ENCODE peak calls at places on chromosomes 12 and 14, in ten cellular contexts. One of them, this sample, is unnamed.

GRCh38 chr14:52069617-52070431 is 965 bp upstream of the NID2 start:
- DNase-seq in GM20000: peak; percentile 17
- DNase-seq in left lung: no peak
- DNase-seq in astrocyte: peak; percentile 67
- DNase-seq in Panc1: no peak
- DNase-seq in foreskin fibroblast: peak; percentile 79
- DNase-seq in AG04450: no peak
- DNase-seq in CD8-positive, alpha-beta T cell: no peak
- DNase-seq in vagina: no peak
- DNase-seq in fibroblast of mammary gland: peak; percentile 58
- DNase-seq in this sample: peak; percentile 38

GRCh38 chr14:22900088-22900799 is 17.2 kb downstream of the REM2 start:
- DNase-seq in GM20000: peak; percentile 64
- DNase-seq in left lung: no peak
- DNase-seq in astrocyte: peak; percentile 41
- DNase-seq in Panc1: no peak
- DNase-seq in foreskin fibroblast: peak; percentile 88
- DNase-seq in AG04450: peak; percentile 53
- DNase-seq in CD8-positive, alpha-beta T cell: no peak
- DNase-seq in vagina: no peak
- DNase-seq in fibroblast of mammary gland: peak; percentile 79
- DNase-seq in this sample: peak; percentile 74

GRCh38 chr14:61101803-61102548 is 120.9 kb downstream of the SLC38A6 start:
- DNase-seq in GM20000: peak; percentile 23
- DNase-seq in left lung: no peak
- DNase-seq in astrocyte: peak; percentile 75
- DNase-seq in Panc1: no peak
- DNase-seq in foreskin fibroblast: peak; percentile 75
- DNase-seq in AG04450: no peak
- DNase-seq in CD8-positive, alpha-beta T cell: no peak
- DNase-seq in vagina: no peak
- DNase-seq in fibroblast of mammary gland: peak; percentile 82
- DNase-seq in this sample: no peak

GRCh38 chr14:38108681-38109080 is 99.0 kb upstream of the SSTR1 start:
- DNase-seq in GM20000: no peak
- DNase-seq in left lung: no peak
- DNase-seq in astrocyte: peak; percentile 0
- DNase-seq in Panc1: no peak
- DNase-seq in foreskin fibroblast: peak; percentile 87
- DNase-seq in AG04450: peak; percentile 81
- DNase-seq in CD8-positive, alpha-beta T cell: no peak
- DNase-seq in vagina: no peak
- DNase-seq in fibroblast of mammary gland: peak; percentile 51
- DNase-seq in this sample: no peak

GRCh38 chr12:68477256-68477655 is 133.4 kb upstream of the RAP1B start:
- DNase-seq in GM20000: no peak
- DNase-seq in left lung: no peak
- DNase-seq in astrocyte: peak; percentile 53
- DNase-seq in Panc1: no peak
- DNase-seq in foreskin fibroblast: peak; percentile 38
- DNase-seq in AG04450: no peak
- DNase-seq in CD8-positive, alpha-beta T cell: no peak
- DNase-seq in vagina: no peak
- DNase-seq in fibroblast of mammary gland: peak; percentile 15
- DNase-seq in this sample: no peak

GRCh38 chr12:38697290-38697689 is 208.1 kb downstream of the CPNE8 start:
- DNase-seq in GM20000: no peak
- DNase-seq in left lung: no peak
- DNase-seq in astrocyte: no peak
- DNase-seq in Panc1: no peak
- DNase-seq in foreskin fibroblast: no peak
- DNase-seq in AG04450: no peak
- DNase-seq in CD8-positive, alpha-beta T cell: no peak
- DNase-seq in vagina: no peak
- DNase-seq in fibroblast of mammary gland: no peak
- DNase-seq in this sample: no peak

GRCh38 chr12:23909559-23909958 is 39.9 kb downstream of the SOX5 start:
- DNase-seq in GM20000: no peak
- DNase-seq in left lung: no peak
- DNase-seq in astrocyte: no peak
- DNase-seq in Panc1: no peak
- DNase-seq in foreskin fibroblast: no peak
- DNase-seq in AG04450: no peak
- DNase-seq in CD8-positive, alpha-beta T cell: no peak
- DNase-seq in vagina: no peak
- DNase-seq in fibroblast of mammary gland: no peak
- DNase-seq in this sample: no peak

GRCh38 chr12:40566246-40566645 is 126.0 kb upstream of the CNTN1 start:
- DNase-seq in GM20000: no peak
- DNase-seq in left lung: no peak
- DNase-seq in astrocyte: no peak
- DNase-seq in Panc1: no peak
- DNase-seq in foreskin fibroblast: no peak
- DNase-seq in AG04450: no peak
- DNase-seq in CD8-positive, alpha-beta T cell: no peak
- DNase-seq in vagina: no peak
- DNase-seq in fibroblast of mammary gland: no peak
- DNase-seq in this sample: no peak

GRCh38 chr14:64296561-64296960 is 2.4 kb upstream of the ESR2 start:
- DNase-seq in GM20000: no peak
- DNase-seq in left lung: no peak
- DNase-seq in astrocyte: no peak
- DNase-seq in Panc1: no peak
- DNase-seq in foreskin fibroblast: peak; percentile 54
- DNase-seq in AG04450: no peak
- DNase-seq in CD8-positive, alpha-beta T cell: no peak
- DNase-seq in vagina: no peak
- DNase-seq in fibroblast of mammary gland: peak; percentile 57
- DNase-seq in this sample: no peak

GRCh38 chr14:64294672-64295413 is 672 bp upstream of the ESR2 start:
- DNase-seq in GM20000: peak; percentile 90
- DNase-seq in left lung: peak; percentile 81
- DNase-seq in astrocyte: peak; percentile 25
- DNase-seq in Panc1: peak; percentile 30
- DNase-seq in foreskin fibroblast: peak; percentile 67
- DNase-seq in AG04450: peak; percentile 20
- DNase-seq in CD8-positive, alpha-beta T cell: peak; percentile 86
- DNase-seq in vagina: no peak
- DNase-seq in fibroblast of mammary gland: peak; percentile 56
- DNase-seq in this sample: peak; percentile 89

GRCh38 chr14:64292197-64292596 is 2.0 kb downstream of the ESR2 start:
- DNase-seq in GM20000: no peak
- DNase-seq in left lung: no peak
- DNase-seq in astrocyte: no peak
- DNase-seq in Panc1: no peak
- DNase-seq in foreskin fibroblast: no peak
- DNase-seq in AG04450: no peak
- DNase-seq in CD8-positive, alpha-beta T cell: no peak
- DNase-seq in vagina: no peak
- DNase-seq in fibroblast of mammary gland: no peak
- DNase-seq in this sample: no peak

GRCh38 chr14:64289571-64289970 is 4.6 kb downstream of the ESR2 start:
- DNase-seq in GM20000: no peak
- DNase-seq in left lung: no peak
- DNase-seq in astrocyte: no peak
- DNase-seq in Panc1: no peak
- DNase-seq in foreskin fibroblast: no peak
- DNase-seq in AG04450: no peak
- DNase-seq in CD8-positive, alpha-beta T cell: no peak
- DNase-seq in vagina: no peak
- DNase-seq in fibroblast of mammary gland: no peak
- DNase-seq in this sample: no peak

DNA sequence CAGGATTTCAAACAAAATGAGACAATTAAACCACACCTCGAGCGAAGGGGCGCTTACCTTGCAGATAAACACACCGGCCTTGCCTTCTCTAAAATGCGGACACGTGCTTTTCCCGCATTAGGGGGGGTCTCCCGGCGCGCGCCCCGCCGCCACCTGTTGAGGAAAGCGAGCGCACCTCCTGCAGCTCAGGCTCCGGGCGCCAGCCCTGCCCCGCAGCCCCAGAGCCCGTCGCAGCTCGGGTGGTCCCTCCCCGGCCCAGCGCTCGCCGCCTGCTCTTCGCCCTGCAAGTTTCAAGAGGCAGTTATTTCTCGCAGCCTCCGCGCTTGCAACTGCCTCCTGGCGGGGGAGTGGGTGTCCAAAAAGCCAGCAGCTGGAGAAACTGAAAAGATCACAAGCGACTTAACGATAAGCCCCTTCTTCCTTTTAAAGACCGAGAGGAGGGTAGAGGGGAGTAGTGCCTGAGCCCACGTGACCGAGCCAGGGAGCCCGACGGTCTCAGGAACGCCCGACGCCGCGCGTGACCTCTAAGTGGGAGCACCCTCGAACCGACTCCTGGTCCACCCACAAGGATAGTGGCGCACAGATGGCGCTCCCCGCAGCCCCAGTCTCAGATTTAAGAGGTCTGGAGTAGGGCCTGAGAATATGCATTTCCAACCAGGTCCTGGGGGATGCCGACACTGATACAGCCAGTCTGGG is at the start of gene ESR2:
- DNase-seq in GM20000: peak; percentile 64
- DNase-seq in left lung: peak; percentile 47
- DNase-seq in astrocyte: peak; percentile 35
- DNase-seq in Panc1: no peak
- DNase-seq in foreskin fibroblast: peak; percentile 53
- DNase-seq in AG04450: no peak
- DNase-seq in CD8-positive, alpha-beta T cell: peak; percentile 53
- DNase-seq in vagina: no peak
- DNase-seq in fibroblast of mammary gland: peak; percentile 37
- DNase-seq in this sample: peak; percentile 72
- TF ChIP-seq CTCF in GM20000: peak; percentile 15
- TF ChIP-seq CTCF in left lung: no peak
- TF ChIP-seq CTCF in astrocyte: no peak
- TF ChIP-seq CTCF in Panc1: no peak
- TF ChIP-seq CTCF in foreskin fibroblast: peak; percentile 44
- TF ChIP-seq CTCF in AG04450: peak; percentile 58
- TF ChIP-seq CTCF in CD8-positive, alpha-beta T cell: no peak
- TF ChIP-seq CTCF in vagina: no peak
- TF ChIP-seq CTCF in fibroblast of mammary gland: peak; percentile 29
- TF ChIP-seq CTCF in this sample: peak; percentile 3

DNA sequence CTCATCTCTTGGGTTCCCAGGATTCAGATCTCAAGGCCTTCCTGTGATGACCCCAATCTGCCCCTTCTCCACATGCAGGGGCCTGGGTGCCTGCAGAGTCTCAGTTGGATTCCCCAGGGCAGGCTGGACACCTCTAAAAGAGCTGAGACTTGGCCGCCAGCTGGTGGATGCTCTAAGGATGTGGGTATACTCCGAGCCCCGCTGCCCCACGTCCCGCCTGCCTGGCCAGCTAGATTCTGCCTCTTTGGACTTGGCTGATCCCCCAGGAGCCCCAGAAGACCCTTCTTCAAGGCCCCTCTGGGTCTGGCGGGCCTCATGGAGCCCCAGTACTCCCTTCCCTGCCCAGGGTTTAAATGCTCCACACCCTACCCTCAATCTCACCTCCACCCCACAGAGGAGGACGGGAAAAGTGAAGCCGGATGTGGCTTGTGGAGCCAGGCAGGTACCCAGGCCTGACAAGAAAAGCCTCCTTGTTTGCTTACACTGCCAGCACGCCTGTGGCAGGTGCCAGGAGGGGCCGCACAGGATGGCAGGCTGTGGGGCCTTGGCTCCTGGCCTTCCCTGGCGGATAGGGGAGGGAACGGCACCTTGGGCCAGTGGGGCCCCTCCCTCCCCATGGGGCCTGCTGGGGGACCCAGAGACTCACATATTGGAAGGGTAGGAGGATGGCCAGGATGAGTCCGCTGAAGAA is 15.1 kb downstream of the FAIM2 start:
- DNase-seq in GM20000: no peak
- DNase-seq in left lung: no peak
- DNase-seq in astrocyte: no peak
- DNase-seq in Panc1: no peak
- DNase-seq in foreskin fibroblast: no peak
- DNase-seq in AG04450: no peak
- DNase-seq in CD8-positive, alpha-beta T cell: no peak
- DNase-seq in vagina: no peak
- DNase-seq in fibroblast of mammary gland: no peak
- DNase-seq in this sample: no peak
- TF ChIP-seq CTCF in GM20000: no peak
- TF ChIP-seq CTCF in left lung: no peak
- TF ChIP-seq CTCF in astrocyte: no peak
- TF ChIP-seq CTCF in Panc1: no peak
- TF ChIP-seq CTCF in foreskin fibroblast: no peak
- TF ChIP-seq CTCF in AG04450: no peak
- TF ChIP-seq CTCF in CD8-positive, alpha-beta T cell: no peak
- TF ChIP-seq CTCF in vagina: no peak
- TF ChIP-seq CTCF in fibroblast of mammary gland: no peak
- TF ChIP-seq CTCF in this sample: no peak

DNA sequence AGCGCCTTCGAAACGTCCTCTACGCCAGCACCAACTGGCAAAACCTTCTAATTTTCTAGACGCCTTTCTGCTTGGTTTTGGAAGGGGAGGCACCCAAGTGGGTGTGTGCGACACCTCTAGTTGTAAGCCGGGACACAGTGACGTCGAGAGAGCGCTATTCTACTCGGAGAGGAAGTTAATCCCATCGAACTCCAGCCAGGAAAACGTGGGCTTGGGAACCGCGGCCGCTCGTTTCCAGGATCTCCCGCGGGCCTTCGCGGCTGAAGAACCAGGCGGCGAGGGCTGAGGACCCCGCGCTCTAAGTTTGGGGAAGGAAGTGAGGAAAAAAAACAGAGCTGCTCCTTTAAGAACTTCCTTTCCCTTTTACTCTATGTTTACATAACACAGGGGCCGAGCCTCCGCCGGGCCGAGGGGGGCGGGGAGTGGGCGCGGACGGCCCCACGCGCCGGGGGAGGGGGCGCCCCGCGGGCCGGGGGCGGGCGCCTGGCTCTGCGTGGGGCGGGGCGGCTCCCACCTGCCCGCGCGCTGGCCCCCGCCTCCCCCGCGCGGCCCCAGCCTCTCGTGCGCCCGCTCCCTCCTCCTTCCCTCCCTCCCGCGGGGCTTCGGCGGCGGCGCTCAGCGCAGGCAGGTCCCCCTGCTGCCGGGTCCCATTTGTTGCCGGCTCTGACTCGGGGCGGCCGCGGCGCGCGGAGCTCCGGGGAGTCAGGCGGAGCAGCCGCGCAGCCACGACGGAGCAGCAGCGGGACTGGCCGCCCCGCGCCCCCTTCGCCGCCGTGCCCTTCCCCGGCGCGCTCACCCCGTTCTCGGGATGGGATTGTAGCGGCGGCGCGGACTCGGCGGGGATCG is at the start of gene PELI2:
- DNase-seq in GM20000: peak; percentile 82
- DNase-seq in left lung: peak; percentile 80
- DNase-seq in astrocyte: peak; percentile 51
- DNase-seq in Panc1: no peak
- DNase-seq in foreskin fibroblast: peak; percentile 92
- DNase-seq in AG04450: peak; percentile 54
- DNase-seq in CD8-positive, alpha-beta T cell: peak; percentile 90
- DNase-seq in vagina: no peak
- DNase-seq in fibroblast of mammary gland: peak; percentile 43
- DNase-seq in this sample: peak; percentile 66
- TF ChIP-seq CTCF in GM20000: no peak
- TF ChIP-seq CTCF in left lung: peak; percentile 17
- TF ChIP-seq CTCF in astrocyte: no peak
- TF ChIP-seq CTCF in Panc1: no peak
- TF ChIP-seq CTCF in foreskin fibroblast: no peak
- TF ChIP-seq CTCF in AG04450: no peak
- TF ChIP-seq CTCF in CD8-positive, alpha-beta T cell: no peak
- TF ChIP-seq CTCF in vagina: no peak
- TF ChIP-seq CTCF in fibroblast of mammary gland: no peak
- TF ChIP-seq CTCF in this sample: peak; percentile 10

GRCh38 chr12:120257041-120257821 is 8.3 kb downstream of the PXN start:
- DNase-seq in GM20000: no peak
- DNase-seq in left lung: no peak
- DNase-seq in astrocyte: peak; percentile 92
- DNase-seq in Panc1: no peak
- DNase-seq in foreskin fibroblast: peak; percentile 94
- DNase-seq in AG04450: peak; percentile 84
- DNase-seq in CD8-positive, alpha-beta T cell: no peak
- DNase-seq in vagina: no peak
- DNase-seq in fibroblast of mammary gland: peak; percentile 96
- DNase-seq in this sample: no peak

GRCh38 chr12:120252071-120252906 is 13.2 kb downstream of the PXN start:
- DNase-seq in GM20000: no peak
- DNase-seq in left lung: no peak
- DNase-seq in astrocyte: no peak
- DNase-seq in Panc1: no peak
- DNase-seq in foreskin fibroblast: no peak
- DNase-seq in AG04450: no peak
- DNase-seq in CD8-positive, alpha-beta T cell: peak; percentile 81
- DNase-seq in vagina: no peak
- DNase-seq in fibroblast of mammary gland: no peak
- DNase-seq in this sample: no peak

GRCh38 chr12:120249875-120250795 is 15.4 kb downstream of the PXN start:
- DNase-seq in GM20000: peak; percentile 50
- DNase-seq in left lung: peak; percentile 41
- DNase-seq in astrocyte: no peak
- DNase-seq in Panc1: no peak
- DNase-seq in foreskin fibroblast: no peak
- DNase-seq in AG04450: no peak
- DNase-seq in CD8-positive, alpha-beta T cell: peak; percentile 61
- DNase-seq in vagina: no peak
- DNase-seq in fibroblast of mammary gland: peak; percentile 55
- DNase-seq in this sample: peak; percentile 56

GRCh38 chr12:120258323-120258896 is 7.1 kb downstream of the PXN start:
- DNase-seq in GM20000: no peak
- DNase-seq in left lung: no peak
- DNase-seq in astrocyte: no peak
- DNase-seq in Panc1: no peak
- DNase-seq in foreskin fibroblast: no peak
- DNase-seq in AG04450: no peak
- DNase-seq in CD8-positive, alpha-beta T cell: no peak
- DNase-seq in vagina: no peak
- DNase-seq in fibroblast of mammary gland: no peak
- DNase-seq in this sample: no peak

DNA sequence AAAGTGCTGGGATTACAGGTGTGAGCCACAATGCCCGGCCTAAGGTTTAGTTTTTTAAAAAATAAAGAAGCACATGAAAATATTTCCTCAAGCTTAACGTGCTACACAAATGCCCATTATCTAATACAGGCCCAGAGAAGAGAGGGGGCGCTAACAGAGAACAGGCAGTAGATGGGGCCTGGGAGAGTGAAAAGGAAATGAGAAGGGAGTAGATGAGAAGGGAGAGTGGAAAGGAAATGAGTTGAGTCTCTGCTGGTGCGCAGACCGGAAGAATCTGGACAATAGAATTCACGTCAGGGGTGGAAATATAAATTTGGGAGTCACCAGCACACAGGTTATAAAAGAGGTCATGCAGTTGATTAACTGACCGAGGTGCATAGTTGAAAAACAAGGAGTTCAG is 10.7 kb downstream of the PXN start:
- DNase-seq in GM20000: no peak
- DNase-seq in left lung: no peak
- DNase-seq in astrocyte: no peak
- DNase-seq in Panc1: no peak
- DNase-seq in foreskin fibroblast: no peak
- DNase-seq in AG04450: no peak
- DNase-seq in CD8-positive, alpha-beta T cell: no peak
- DNase-seq in vagina: no peak
- DNase-seq in fibroblast of mammary gland: no peak
- DNase-seq in this sample: no peak
- TF ChIP-seq CTCF in GM20000: no peak
- TF ChIP-seq CTCF in left lung: no peak
- TF ChIP-seq CTCF in astrocyte: no peak
- TF ChIP-seq CTCF in Panc1: no peak
- TF ChIP-seq CTCF in foreskin fibroblast: no peak
- TF ChIP-seq CTCF in AG04450: no peak
- TF ChIP-seq CTCF in CD8-positive, alpha-beta T cell: no peak
- TF ChIP-seq CTCF in vagina: no peak
- TF ChIP-seq CTCF in fibroblast of mammary gland: no peak
- TF ChIP-seq CTCF in this sample: no peak